ENCODE peak calls at places on chromosomes 1 and 21, in four cellular contexts. O is left lung, X is astrocyte of the spinal cord, D is B cell. J is an unnamed sample.

GRCh38 chr1:232902766-232903357 is 47.5 kb upstream of the NTPCR start:
- DNase-seq in O (no peak), X (no peak), D (no peak), J (no peak)

GRCh38 chr1:235416662-235417049 is 49.4 kb downstream of the TBCE start:
- DNase-seq in O (no peak), X (no peak), D (no peak), J (no peak)

GRCh38 chr1:198483645-198484044 is 56.8 kb downstream of the ATP6V1G3 start:
- DNase-seq in O (no peak), X (no peak), D (no peak), J (no peak)

GRCh38 chr21:37041706-37042271 is 31.1 kb downstream of the PIGP start:
- DNase-seq in O (no peak), X (no peak), D (no peak), J (no peak)

GRCh38 chr1:220300442-220301121 is 28.3 kb upstream of the RAB3GAP2 start:
- DNase-seq in O (peak), X (peak), D (no peak), J (no peak)

GRCh38 chr1:47317841-47318240 is 3.9 kb upstream of the STIL start:
- DNase-seq in O (no peak), X (peak), D (no peak), J (no peak)

GRCh38 chr1:58627221-58627620 is 50.2 kb upstream of the TACSTD2 start:
- DNase-seq in O (no peak), X (no peak), D (no peak), J (no peak)

GRCh38 chr1:17244826-17245740 is 3.8 kb upstream of the PADI3 start:
- DNase-seq in O (no peak), X (no peak), D (no peak), J (no peak)

GRCh38 chr1:41709873-41710272 is 208.8 kb downstream of the HIVEP3 start:
- DNase-seq in O (no peak), X (no peak), D (no peak), J (no peak)

GRCh38 chr1:31755197-31755611 is 8.9 kb downstream of the ADGRB2 start:
- DNase-seq in O (no peak), X (no peak), D (no peak), J (no peak)

GRCh38 chr1:232628335-232629214 is 1.4 kb downstream of the SIPA1L2 start:
- DNase-seq in O (no peak), X (peak), D (no peak), J (no peak)

GRCh38 chr1:247212012-247212411 is 40.2 kb upstream of the ZNF124 start:
- DNase-seq in O (no peak), X (no peak), D (peak), J (no peak)

GRCh38 chr1:190452272-190452848 is 25.3 kb downstream of the BRINP3 start:
- DNase-seq in O (no peak), X (no peak), D (no peak), J (no peak)

GRCh38 chr1:205474571-205474970 is 18.7 kb upstream of the BLACAT1 start:
- DNase-seq in O (no peak), X (no peak), D (no peak), J (no peak)

DNA sequence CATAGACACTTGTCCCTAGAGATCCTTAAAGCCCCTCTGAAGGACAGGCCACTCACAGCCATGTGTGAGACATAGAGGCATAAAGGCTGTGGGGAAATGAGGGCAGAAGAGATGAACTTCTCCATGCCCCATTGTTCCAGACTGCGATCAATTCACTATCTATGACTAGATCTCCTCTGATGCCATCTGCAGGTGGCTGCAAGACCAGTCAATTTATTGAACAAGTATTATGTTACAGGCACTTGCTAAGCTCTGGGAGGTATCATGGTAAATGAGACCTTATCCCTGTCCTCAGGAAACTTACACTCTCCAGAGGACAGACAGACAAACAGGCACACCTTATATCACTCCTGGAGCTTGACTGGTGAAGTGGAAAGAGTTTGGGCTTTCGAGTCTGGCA is 22.9 kb downstream of the UBIAD1 start:
- DNase-seq in O (no peak), X (no peak), D (no peak), J (no peak)
- TF ChIP-seq CTCF in O (no peak), X (no peak), D (no peak), J (no peak)

DNA sequence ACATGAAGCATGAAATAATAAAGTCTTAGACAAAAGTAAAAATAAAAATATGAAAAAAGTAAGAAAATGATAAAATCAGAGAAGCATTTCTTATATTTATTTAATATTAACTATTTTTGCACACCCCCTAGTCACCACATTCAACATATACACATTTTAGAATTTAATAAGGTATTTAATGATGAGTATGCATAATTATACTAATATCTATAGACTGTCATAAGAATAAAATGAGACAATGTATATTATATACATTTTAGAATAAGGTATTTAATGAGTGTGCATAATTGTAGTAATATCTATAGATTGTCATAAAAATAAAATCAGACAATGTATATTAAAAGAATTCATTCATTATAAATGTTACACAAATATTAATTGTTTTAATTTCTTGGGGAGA is 18.9 kb downstream of the PIGK start:
- DNase-seq in O (no peak), X (no peak), D (no peak), J (no peak)
- TF ChIP-seq CTCF in O (no peak), X (no peak), D (no peak), J (no peak)

GRCh38 chr1:113297749-113298148 is 92.6 kb upstream of the MAGI3 start:
- DNase-seq in O (no peak), X (no peak), D (no peak), J (no peak)
- TF ChIP-seq CTCF in O (no peak), X (no peak), D (no peak), J (no peak)

GRCh38 chr1:25800538-25801377 is 765 bp downstream of the SELENON start:
- DNase-seq in O (no peak), X (no peak), D (no peak), J (no peak)

GRCh38 chr1:25804244-25804963 is 4.4 kb downstream of the SELENON start:
- DNase-seq in O (no peak), X (no peak), D (no peak), J (no peak)

GRCh38 chr1:25804964-25805862 is 5.2 kb downstream of the SELENON start:
- DNase-seq in O (no peak), X (no peak), D (no peak), J (no peak)

GRCh38 chr1:25803368-25803767 is 3.4 kb downstream of the SELENON start:
- DNase-seq in O (no peak), X (no peak), D (no peak), J (no peak)

DNA sequence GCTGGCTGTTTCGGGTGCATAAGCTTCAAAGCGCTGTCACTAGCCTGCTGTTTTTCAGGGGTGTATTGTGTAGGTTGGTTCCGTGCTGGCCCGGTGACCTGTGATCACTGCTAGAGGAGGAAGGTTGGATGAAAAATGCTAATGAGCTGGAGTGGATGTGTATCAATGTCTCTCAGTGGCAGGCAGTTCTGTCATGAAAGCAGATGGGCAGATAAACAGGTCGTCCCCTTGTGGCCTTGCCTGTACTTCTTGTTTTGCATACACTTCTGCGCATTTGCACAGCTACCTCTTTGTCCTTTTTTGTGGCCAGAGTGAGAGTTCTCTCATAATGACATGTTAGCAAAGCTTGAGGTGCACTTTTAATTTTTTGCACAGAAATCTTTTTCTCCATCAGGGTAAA is 2.9 kb downstream of the SELENON start:
- DNase-seq in O (no peak), X (no peak), D (no peak), J (no peak)
- TF ChIP-seq CTCF in O (no peak), X (no peak), D (no peak), J (no peak)

GRCh38 chr1:3455630-3456448 is 1.4 kb downstream of the ARHGEF16 start:
- DNase-seq in O (no peak), X (no peak), D (no peak), J (no peak)

GRCh38 chr1:3453203-3453761 is 1.2 kb upstream of the ARHGEF16 start:
- DNase-seq in O (peak), X (peak), D (peak), J (peak)

GRCh38 chr1:3453891-3454810 is at the start of gene ARHGEF16:
- DNase-seq in O (peak), X (no peak), D (peak), J (no peak)

GRCh38 chr1:3456449-3456963 is 2.0 kb downstream of the ARHGEF16 start:
- DNase-seq in O (no peak), X (no peak), D (no peak), J (no peak)

GRCh38 chr1:3454811-3455618 is 550 bp downstream of the ARHGEF16 start:
- DNase-seq in O (peak), X (no peak), D (peak), J (no peak)
- TF ChIP-seq CTCF in O (no peak), X (no peak), D (no peak), J (no peak)

GRCh38 chr1:188462837-188463236 is 1634.1 kb downstream of the PLA2G4A start:
- DNase-seq in O (no peak), X (no peak), D (no peak), J (no peak)

DNA sequence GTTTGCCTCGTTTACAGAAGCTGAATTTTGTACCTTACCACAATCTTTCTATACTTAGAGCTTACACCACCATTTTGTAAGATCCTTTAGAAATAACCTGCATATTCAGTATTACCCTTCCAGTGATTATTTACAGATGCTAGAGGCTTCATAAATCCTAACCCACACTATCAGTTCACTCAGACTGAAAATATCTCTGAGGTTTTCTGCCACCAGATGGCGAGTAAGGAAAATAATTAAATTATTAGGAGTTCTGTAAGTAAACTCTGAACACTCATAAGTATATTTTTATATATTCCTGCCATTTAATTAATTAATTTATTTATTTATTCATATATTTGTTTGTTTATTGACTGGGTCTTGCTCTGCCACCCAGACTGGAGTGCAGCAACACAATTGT is 1635.2 kb downstream of the PLA2G4A start:
- DNase-seq in O (no peak), X (no peak), D (no peak), J (no peak)
- TF ChIP-seq CTCF in O (no peak), X (no peak), D (no peak), J (no peak)

GRCh38 chr1:34985063-34985770 is at the start of gene TMEM35B:
- DNase-seq in O (peak), X (peak), D (peak), J (peak)
- TF ChIP-seq CTCF in O (no peak), X (no peak), D (peak), J (peak)

GRCh38 chr1:25037174-25038074 is 107.3 kb upstream of the RUNX3 start:
- DNase-seq in O (no peak), X (peak), D (peak), J (no peak)
- TF ChIP-seq CTCF in O (peak), X (peak), D (peak), J (peak)

J was measured in natural killer cell.